ENCODE peak calls at places on chromosomes 13 and 19, in six cellular contexts. T is GM13977; G is CD8-positive, alpha-beta T cell; B is GM12864; U is mesothelial cell of epicardium; W is cardiac muscle cell. L is an unnamed sample.
A peak's percentile ranks its signal among the peaks of the same experiment; 100 is the strongest.

GRCh38 chr19:27392027-27392632 is 1820.8 kb downstream of the UQCRFS1 start:
- DNase-seq in T (no peak), G (no peak), B (no peak), U (peak; percentile 22), W (no peak), L (no peak)

GRCh38 chr19:48810151-48810550 is 678 bp downstream of the BCAT2 start:
- DNase-seq in T (peak; percentile 33), G (no peak), B (no peak), U (no peak), W (no peak), L (peak; percentile 22)

GRCh38 chr13:84706004-84706710 is 823.9 kb upstream of the SLITRK1 start:
- DNase-seq in T (no peak), G (no peak), B (no peak), U (no peak), W (no peak), L (no peak)

GRCh38 chr19:11279505-11280236 is 16.3 kb upstream of the TSPAN16 start:
- DNase-seq in T (peak; percentile 70), G (peak; percentile 6), B (peak; percentile 43), U (no peak), W (no peak), L (peak; percentile 53)

GRCh38 chr19:2391118-2391725 is 31.2 kb downstream of the TMPRSS9 start:
- DNase-seq in T (peak; percentile 76), G (no peak), B (peak; percentile 59), U (no peak), W (peak; percentile 84), L (peak; percentile 61)

GRCh38 chr13:38951525-38952313 is 38.9 kb downstream of the STOML3 start:
- DNase-seq in T (no peak), G (no peak), B (no peak), U (no peak), W (peak; percentile 81), L (no peak)

GRCh38 chr19:35357867-35358573 is at the start of gene FFAR3:
- DNase-seq in T (no peak), G (no peak), B (no peak), U (no peak), W (peak; percentile 92), L (peak; percentile 5)

GRCh38 chr13:40637644-40638043 is 28.8 kb downstream of the FOXO1 start:
- DNase-seq in T (no peak), G (no peak), B (no peak), U (no peak), W (no peak), L (no peak)

GRCh38 chr13:94318418-94318817 is 161.1 kb downstream of the DCT start:
- DNase-seq in T (no peak), G (no peak), B (no peak), U (no peak), W (peak; percentile 49), L (no peak)

GRCh38 chr13:23378009-23378632 is 55.4 kb downstream of the SACS start:
- DNase-seq in T (peak; percentile 31), G (no peak), B (peak; percentile 79), U (no peak), W (peak; percentile 92), L (peak; percentile 35)

GRCh38 chr13:27182844-27183497 is 11.4 kb upstream of the USP12 start:
- DNase-seq in T (no peak), G (no peak), B (no peak), U (no peak), W (peak; percentile 79), L (no peak)

GRCh38 chr13:41075034-41075433 is 13.7 kb downstream of the WBP4 start:
- DNase-seq in T (peak; percentile 29), G (no peak), B (no peak), U (no peak), W (peak; percentile 66), L (peak; percentile 35)

GRCh38 chr19:7647156-7647555 is 10.2 kb downstream of the STXBP2 start:
- DNase-seq in T (no peak), G (no peak), B (no peak), U (no peak), W (no peak), L (no peak)

DNA sequence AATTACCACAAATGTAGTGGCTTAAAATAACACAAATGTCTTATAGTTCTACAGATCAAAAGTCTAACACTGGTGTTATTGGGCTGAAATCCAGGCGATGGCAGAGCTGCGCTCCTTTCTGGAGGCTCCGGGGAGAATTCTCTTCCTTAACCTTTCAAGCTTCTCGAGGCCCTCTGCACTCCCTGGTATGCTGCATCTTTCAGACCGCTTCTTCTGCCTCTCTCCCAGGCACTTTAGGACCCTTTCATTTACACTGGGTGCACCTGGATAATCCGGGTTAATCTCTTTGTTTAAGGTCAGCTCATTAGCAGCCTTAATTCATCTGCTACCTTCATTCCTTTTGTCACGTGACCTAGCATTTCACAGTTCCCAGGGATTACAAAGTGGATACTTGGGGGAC is 211.3 kb upstream of the RFC3 start:
- DNase-seq in T (no peak), G (no peak), B (no peak), U (no peak), W (peak; percentile 38), L (no peak)
- TF ChIP-seq CTCF in T (no peak), G (no peak), B (no peak), U (no peak), W (peak; percentile 14), L (no peak)

DNA sequence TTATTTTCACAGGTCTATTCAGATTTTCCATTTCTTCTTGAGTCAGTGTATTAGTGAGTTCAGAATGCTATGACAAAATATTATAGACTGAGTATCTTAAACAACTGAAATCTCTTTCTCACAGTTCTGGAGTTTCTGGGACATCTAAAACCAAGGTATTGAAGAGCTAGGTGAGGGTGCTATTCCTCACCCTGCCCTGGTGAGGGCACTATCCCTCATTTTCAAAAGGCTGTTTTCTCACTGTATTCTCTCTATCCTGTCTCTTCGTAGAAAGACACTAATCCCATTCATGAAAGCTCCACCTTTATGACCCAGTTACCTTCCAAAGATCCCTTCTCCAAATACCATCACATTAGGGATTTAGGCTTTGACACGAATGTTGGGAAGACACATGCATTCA is 1617.1 kb downstream of the PCDH9 start:
- DNase-seq in T (no peak), G (no peak), B (no peak), U (no peak), W (no peak), L (no peak)
- TF ChIP-seq CTCF in T (peak; percentile 35), G (no peak), B (peak; percentile 31), U (no peak), W (peak; percentile 15), L (peak; percentile 9)

GRCh38 chr19:45162464-45163143 is 1.8 kb upstream of the NKPD1 start:
- DNase-seq in T (no peak), G (no peak), B (no peak), U (no peak), W (no peak), L (no peak)

GRCh38 chr19:45160870-45161714 is at the start of gene NKPD1:
- DNase-seq in T (no peak), G (no peak), B (no peak), U (peak; percentile 68), W (no peak), L (no peak)

GRCh38 chr19:45163156-45163555 is 2.4 kb upstream of the NKPD1 start:
- DNase-seq in T (no peak), G (no peak), B (no peak), U (no peak), W (no peak), L (no peak)

GRCh38 chr19:45163751-45164150 is 3.0 kb upstream of the NKPD1 start:
- DNase-seq in T (no peak), G (no peak), B (no peak), U (no peak), W (no peak), L (no peak)

DNA sequence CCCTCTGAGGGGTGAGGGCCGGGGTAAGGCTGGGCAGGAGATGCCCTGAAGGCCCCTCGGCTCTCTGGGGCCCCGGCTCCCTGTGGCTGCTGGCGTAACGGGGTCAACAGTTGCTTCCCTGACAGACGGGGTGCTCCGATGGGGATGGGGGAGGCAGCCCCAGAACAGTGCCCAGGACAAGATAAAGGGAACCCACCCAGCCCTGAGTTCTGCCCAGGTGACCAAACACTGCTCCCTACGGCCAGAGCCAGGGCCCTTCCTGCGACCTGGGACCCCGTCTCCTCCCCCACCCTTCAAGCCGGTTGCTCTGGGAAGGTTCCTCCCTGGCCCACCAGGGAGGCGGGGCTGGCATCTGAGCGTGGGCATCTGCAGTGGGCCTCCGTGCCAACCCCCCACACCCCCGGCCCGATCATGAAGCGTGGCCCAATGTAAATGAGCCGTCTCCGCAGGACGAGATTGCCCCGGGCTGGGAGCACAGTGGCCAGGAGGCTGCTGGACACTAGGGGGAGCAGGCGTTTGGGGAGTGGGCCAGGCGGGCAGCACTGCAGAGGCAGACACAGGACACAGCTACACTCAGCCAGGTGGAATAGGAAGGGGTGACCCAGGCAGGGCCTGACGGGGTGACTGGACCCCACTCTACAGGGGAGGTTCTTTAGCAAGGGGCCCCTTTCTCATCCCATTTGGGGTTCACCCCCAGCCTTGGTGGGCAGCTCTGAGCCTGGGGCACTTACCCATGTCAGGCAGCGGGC is 1.1 kb upstream of the NKPD1 start:
- DNase-seq in T (peak; percentile 16), G (no peak), B (no peak), U (peak; percentile 68), W (peak; percentile 56), L (no peak)
- TF ChIP-seq CTCF in T (peak; percentile 13), G (no peak), B (peak; percentile 13), U (peak; percentile 47), W (peak; percentile 74), L (peak; percentile 24)

GRCh38 chr13:99979453-99980200 is 2.0 kb upstream of the ZIC2 start:
- DNase-seq in T (no peak), G (no peak), B (no peak), U (no peak), W (no peak), L (no peak)

GRCh38 chr13:99981115-99982020 is at the start of gene ZIC2:
- DNase-seq in T (peak; percentile 61), G (no peak), B (no peak), U (peak; percentile 59), W (peak; percentile 34), L (no peak)

GRCh38 chr13:99982021-99982740 is 597 bp downstream of the ZIC2 start:
- DNase-seq in T (no peak), G (no peak), B (no peak), U (peak; percentile 57), W (no peak), L (no peak)

GRCh38 chr13:99978781-99979452 is 2.7 kb upstream of the ZIC2 start:
- DNase-seq in T (no peak), G (no peak), B (no peak), U (no peak), W (no peak), L (no peak)

DNA sequence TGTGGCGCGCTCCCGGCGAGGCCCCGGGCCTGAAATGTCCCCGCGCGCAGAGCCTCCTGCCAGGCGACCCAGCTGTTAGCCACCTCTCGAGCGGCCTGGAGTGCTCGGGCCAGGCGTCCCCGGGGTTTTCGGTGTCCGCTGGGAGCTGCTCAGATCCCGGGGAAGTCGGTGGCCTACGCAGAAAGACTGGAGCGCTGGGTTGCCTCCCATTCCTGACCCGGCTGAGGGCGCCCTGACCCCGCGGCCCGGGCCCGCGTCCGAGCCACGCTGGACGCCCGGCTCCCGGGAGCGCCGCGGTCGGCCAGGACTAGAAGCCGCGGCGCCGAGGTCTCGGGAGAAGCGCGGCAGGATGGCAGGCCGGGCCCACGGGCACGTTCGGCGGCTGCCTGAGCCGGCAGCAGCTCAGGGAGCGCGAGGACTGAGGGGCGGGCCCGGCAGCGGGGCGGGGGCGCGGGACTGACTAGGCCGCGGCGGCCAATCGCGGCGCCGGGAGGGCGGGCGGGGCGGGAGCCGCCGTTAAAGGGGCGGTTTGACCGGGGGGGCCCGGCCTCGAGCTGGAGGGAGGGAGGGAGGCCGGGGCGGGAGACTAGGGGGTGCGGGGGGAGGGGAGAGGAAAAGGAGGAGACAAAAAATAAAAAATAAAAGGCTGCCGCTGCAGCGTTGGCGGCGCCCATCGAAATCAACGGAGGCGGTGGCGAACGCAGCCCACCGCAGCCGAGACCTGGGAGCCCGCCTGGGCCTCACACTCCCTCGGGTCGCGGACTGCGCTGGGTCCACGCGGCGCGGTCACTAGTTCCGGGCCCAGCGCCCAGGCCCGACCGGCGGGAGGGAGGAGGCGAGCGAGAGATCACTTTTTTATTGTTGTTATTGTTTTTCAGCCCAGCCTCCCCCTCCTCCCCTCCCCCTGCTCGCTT is 1.1 kb upstream of the ZIC2 start:
- DNase-seq in T (peak; percentile 88), G (no peak), B (no peak), U (peak; percentile 72), W (peak; percentile 71), L (peak; percentile 70)
- TF ChIP-seq CTCF in T (peak; percentile 9), G (no peak), B (no peak), U (no peak), W (no peak), L (no peak)